ENCODE peak calls at places on chromosomes 11 and 22, in five cellular contexts. Y is activated T-cell treated with anti-CD3 and anti-CD28 coated beads for 4 hours, O is ELF-1, G is OCI-M1, L is NCI-H1092. R is an unnamed sample.

GRCh38 chr11:61026121-61027031 is 54.9 kb downstream of the CD6 start:
- DNase-seq in G (peak), Y (no peak), O (no peak), L (no peak), R (no peak)

GRCh38 chr11:35082322-35083180 is 56.4 kb upstream of the CD44 start:
- DNase-seq in L (no peak), Y (peak), O (peak), G (peak), R (peak)

GRCh38 chr11:112589132-112589531 is 328.5 kb upstream of the PLET1 start:
- DNase-seq in Y (no peak), L (no peak), O (no peak), G (no peak), R (no peak)

GRCh38 chr11:61906522-61906909 is 10.8 kb downstream of the RAB3IL1 start:
- DNase-seq in Y (no peak), G (no peak), O (no peak), L (no peak), R (no peak)

GRCh38 chr11:117442869-117443239 is 115.2 kb downstream of the CEP164 start:
- DNase-seq in Y (no peak), L (no peak), O (peak), G (peak), R (no peak)

GRCh38 chr22:27045103-27045940 is 387.9 kb downstream of the MIAT start:
- DNase-seq in Y (no peak), G (no peak), L (no peak), O (no peak), R (peak)

GRCh38 chr11:17905477-17905876 is 107.4 kb downstream of the SERGEF start:
- DNase-seq in Y (no peak), O (no peak), G (no peak), L (no peak), R (no peak)

GRCh38 chr11:122696662-122697061 is 41.1 kb downstream of the UBASH3B start:
- DNase-seq in O (no peak), Y (peak), G (no peak), L (no peak), R (no peak)

GRCh38 chr11:110432713-110433392 is 3.1 kb downstream of the FDX1 start:
- DNase-seq in O (peak), Y (no peak), L (no peak), G (peak), R (no peak)

GRCh38 chr22:40714514-40714966 is 35.3 kb downstream of the MCHR1 start:
- DNase-seq in L (no peak), G (no peak), Y (no peak), O (peak), R (peak)

GRCh38 chr22:48835857-48836672 is 991.6 kb downstream of the BRD1 start:
- DNase-seq in O (no peak), G (no peak), L (no peak), Y (no peak), R (no peak)

GRCh38 chr11:114277637-114278341 is 18.4 kb upstream of the NNMT start:
- DNase-seq in Y (no peak), L (no peak), G (no peak), O (no peak), R (no peak)

GRCh38 chr11:3989891-3990290 is 104.7 kb upstream of the RRM1 start:
- DNase-seq in Y (no peak), G (no peak), O (no peak), L (no peak), R (no peak)

GRCh38 chr11:2870955-2871720 is 14.4 kb downstream of the CDKN1C start:
- DNase-seq in Y (no peak), L (no peak), G (no peak), O (peak), R (peak)

GRCh38 chr11:59010693-59011092 is 71.4 kb downstream of the GLYATL1 start:
- DNase-seq in O (no peak), L (no peak), Y (no peak), G (no peak), R (no peak)

GRCh38 chr22:29630987-29631386 is 27.6 kb downstream of the NF2 start:
- DNase-seq in L (no peak), Y (no peak), G (no peak), O (no peak), R (no peak)

GRCh38 chr22:40178417-40179409 is 988 bp downstream of the TNRC6B start:
- DNase-seq in Y (peak), G (peak), L (peak), O (peak), R (peak)

GRCh38 chr11:117878314-117878938 is 2.0 kb upstream of the FXYD6 start:
- DNase-seq in L (no peak), Y (no peak), O (no peak), G (no peak), R (no peak)

GRCh38 chr11:17392872-17393271 is 4.4 kb upstream of the KCNJ11 start:
- DNase-seq in Y (no peak), L (no peak), O (no peak), G (no peak), R (no peak)

GRCh38 chr11:74739546-74740270 is 8.5 kb upstream of the CHRDL2 start:
- DNase-seq in O (peak), Y (peak), L (no peak), G (peak), R (peak)

GRCh38 chr11:6992457-6993431 is 27.4 kb downstream of the ZNF214 start:
- DNase-seq in Y (no peak), L (no peak), G (no peak), O (no peak), R (no peak)

GRCh38 chr11:119700536-119701346 is 28.3 kb downstream of the NECTIN1 start:
- DNase-seq in Y (no peak), O (no peak), L (no peak), G (no peak), R (no peak)

GRCh38 chr11:70323811-70324210 is 53.3 kb downstream of the PPFIA1 start:
- DNase-seq in Y (no peak), L (no peak), O (no peak), G (no peak), R (no peak)

GRCh38 chr11:27398413-27398780 is 35.4 kb upstream of the CCDC34 start:
- DNase-seq in O (no peak), Y (no peak), G (no peak), L (no peak), R (no peak)

GRCh38 chr22:48746789-48747425 is 1080.8 kb downstream of the BRD1 start:
- DNase-seq in Y (no peak), O (peak), G (no peak), L (no peak), R (no peak)

GRCh38 chr22:39244496-39245129 is at the start of gene PDGFB:
- DNase-seq in Y (no peak), G (peak), O (no peak), L (no peak), R (peak)

GRCh38 chr22:46372686-46373085 is 37.2 kb downstream of the TRMU start:
- DNase-seq in L (no peak), G (no peak), Y (no peak), O (no peak), R (no peak)

GRCh38 chr11:14764899-14765527 is 121.4 kb downstream of the PDE3B start:
- DNase-seq in Y (peak), O (no peak), G (peak), L (no peak), R (no peak)

GRCh38 chr22:42863349-42863911 is 6.4 kb upstream of the ARFGAP3 start:
- DNase-seq in L (no peak), Y (no peak), G (peak), O (no peak), R (no peak)

GRCh38 chr11:80758787-80759186 is 1318.0 kb upstream of the TENM4 start:
- DNase-seq in G (no peak), Y (no peak), O (no peak), L (no peak), R (no peak)

GRCh38 chr22:26535499-26535898 is 23.2 kb upstream of the TFIP11 start:
- DNase-seq in L (no peak), G (no peak), Y (no peak), O (no peak), R (no peak)

GRCh38 chr11:109914809-109915653 is 178.2 kb upstream of the ZC3H12C start:
- DNase-seq in O (no peak), L (no peak), G (peak), Y (no peak), R (no peak)

GRCh38 chr11:11178671-11179070 is 174.4 kb downstream of the CSNK2A3 start:
- DNase-seq in O (no peak), G (no peak), Y (no peak), L (no peak), R (no peak)

GRCh38 chr11:77126861-77127673 is 979 bp upstream of the MYO7A start:
- DNase-seq in O (peak), Y (peak), G (peak), L (peak), R (peak)

GRCh38 chr11:83676061-83676460 is 389.9 kb upstream of the CCDC90B start:
- DNase-seq in L (no peak), Y (no peak), O (no peak), G (no peak), R (no peak)

GRCh38 chr22:21568207-21569075 is 927 bp downstream of the UBE2L3 start:
- DNase-seq in G (peak), O (peak), Y (no peak), L (peak), R (peak)

GRCh38 chr11:19846654-19847330 is 134.2 kb downstream of the NAV2 start:
- DNase-seq in Y (no peak), G (no peak), L (no peak), O (no peak), R (peak)

GRCh38 chr11:110125632-110126031 is 32.4 kb downstream of the ZC3H12C start:
- DNase-seq in G (peak), Y (no peak), L (no peak), O (peak), R (no peak)

GRCh38 chr11:62664405-62665074 is 470 bp downstream of the C11orf98 start:
- DNase-seq in O (peak), L (peak), Y (no peak), G (peak), R (peak)

GRCh38 chr22:17920145-17920605 is 104.2 kb downstream of the MICAL3 start:
- DNase-seq in O (peak), Y (no peak), G (peak), L (no peak), R (peak)